ENCODE peak calls at places on chromosomes 5 and 9, in five cellular contexts. One of them, this sample, is unnamed.

GRCh38 chr9:77128125-77128789 is 49.1 kb upstream of the VPS13A start:
- DNase-seq in T-cell: no peak
- DNase-seq in mammary epithelial cell: no peak
- DNase-seq in NCI-H1694 treated with DMSO at 0.1 percent for 48 hours: no peak
- DNase-seq in effector CD4-positive, alpha-beta T cell: no peak
- DNase-seq in this sample: no peak

GRCh38 chr5:149257875-149258705 is 13.6 kb upstream of the AFAP1L1 start:
- DNase-seq in T-cell: no peak
- DNase-seq in NCI-H1694 treated with DMSO at 0.1 percent for 48 hours: no peak
- DNase-seq in mammary epithelial cell: no peak
- DNase-seq in effector CD4-positive, alpha-beta T cell: no peak
- DNase-seq in this sample: no peak

GRCh38 chr5:98839469-98840383 is 66.3 kb downstream of the RGMB start:
- DNase-seq in NCI-H1694 treated with DMSO at 0.1 percent for 48 hours: no peak
- DNase-seq in effector CD4-positive, alpha-beta T cell: no peak
- DNase-seq in mammary epithelial cell: no peak
- DNase-seq in T-cell: no peak
- DNase-seq in this sample: no peak

GRCh38 chr9:23441275-23441674 is 384.8 kb downstream of the ELAVL2 start:
- DNase-seq in T-cell: no peak
- DNase-seq in mammary epithelial cell: no peak
- DNase-seq in NCI-H1694 treated with DMSO at 0.1 percent for 48 hours: no peak
- DNase-seq in effector CD4-positive, alpha-beta T cell: no peak
- DNase-seq in this sample: no peak

GRCh38 chr5:94785111-94785510 is 166.6 kb downstream of the SLF1 start:
- DNase-seq in T-cell: no peak
- DNase-seq in NCI-H1694 treated with DMSO at 0.1 percent for 48 hours: peak; percentile 7
- DNase-seq in effector CD4-positive, alpha-beta T cell: no peak
- DNase-seq in mammary epithelial cell: no peak
- DNase-seq in this sample: no peak

GRCh38 chr9:37029776-37030590 is 4.1 kb downstream of the PAX5 start:
- DNase-seq in effector CD4-positive, alpha-beta T cell: no peak
- DNase-seq in mammary epithelial cell: peak; percentile 46
- DNase-seq in T-cell: no peak
- DNase-seq in NCI-H1694 treated with DMSO at 0.1 percent for 48 hours: no peak
- DNase-seq in this sample: no peak

GRCh38 chr9:107782381-107782780 is 292.8 kb upstream of the KLF4 start:
- DNase-seq in effector CD4-positive, alpha-beta T cell: no peak
- DNase-seq in mammary epithelial cell: no peak
- DNase-seq in NCI-H1694 treated with DMSO at 0.1 percent for 48 hours: no peak
- DNase-seq in T-cell: no peak
- DNase-seq in this sample: no peak

GRCh38 chr9:92661127-92661526 is 8.8 kb downstream of the IPPK start:
- DNase-seq in effector CD4-positive, alpha-beta T cell: no peak
- DNase-seq in NCI-H1694 treated with DMSO at 0.1 percent for 48 hours: no peak
- DNase-seq in mammary epithelial cell: no peak
- DNase-seq in T-cell: no peak
- DNase-seq in this sample: no peak

GRCh38 chr9:77488439-77489126 is 159.5 kb downstream of the GNA14 start:
- DNase-seq in NCI-H1694 treated with DMSO at 0.1 percent for 48 hours: no peak
- DNase-seq in mammary epithelial cell: no peak
- DNase-seq in effector CD4-positive, alpha-beta T cell: no peak
- DNase-seq in T-cell: no peak
- DNase-seq in this sample: no peak

GRCh38 chr9:20048985-20049384 is 260.1 kb upstream of the SLC24A2 start:
- DNase-seq in mammary epithelial cell: no peak
- DNase-seq in T-cell: no peak
- DNase-seq in effector CD4-positive, alpha-beta T cell: no peak
- DNase-seq in NCI-H1694 treated with DMSO at 0.1 percent for 48 hours: no peak
- DNase-seq in this sample: no peak

GRCh38 chr9:99055384-99055783 is 49.5 kb upstream of the TGFBR1 start:
- DNase-seq in effector CD4-positive, alpha-beta T cell: no peak
- DNase-seq in NCI-H1694 treated with DMSO at 0.1 percent for 48 hours: no peak
- DNase-seq in mammary epithelial cell: peak; percentile 88
- DNase-seq in T-cell: no peak
- DNase-seq in this sample: no peak

GRCh38 chr9:136606687-136607333 is 55.9 kb upstream of the EGFL7 start:
- DNase-seq in T-cell: no peak
- DNase-seq in NCI-H1694 treated with DMSO at 0.1 percent for 48 hours: no peak
- DNase-seq in effector CD4-positive, alpha-beta T cell: no peak
- DNase-seq in mammary epithelial cell: no peak
- DNase-seq in this sample: no peak

GRCh38 chr9:81476808-81477207 is 212.5 kb downstream of the TLE1 start:
- DNase-seq in effector CD4-positive, alpha-beta T cell: no peak
- DNase-seq in T-cell: no peak
- DNase-seq in mammary epithelial cell: no peak
- DNase-seq in NCI-H1694 treated with DMSO at 0.1 percent for 48 hours: no peak
- DNase-seq in this sample: no peak

GRCh38 chr5:18745591-18745987 is 1111.3 kb downstream of the TAF11L14 start:
- DNase-seq in mammary epithelial cell: no peak
- DNase-seq in NCI-H1694 treated with DMSO at 0.1 percent for 48 hours: peak; percentile 73
- DNase-seq in effector CD4-positive, alpha-beta T cell: no peak
- DNase-seq in T-cell: no peak
- DNase-seq in this sample: no peak